ENCODE peak calls at places on chromosomes 6 and 20, in six cellular contexts. One of them, this sample, is unnamed.

GRCh38 chr6:33171096-33171888 is 21.0 kb downstream of the COL11A2 start:
- DNase-seq in stimulated activated CD4-positive, alpha-beta T cell treated with anti-CD3 and anti-CD28 coated beads, Interleukin-1b, Interleukin-23, amount 100 ng/mL, for 4 hours: no peak
- DNase-seq in NCI-H226: no peak
- DNase-seq in posterior cingulate gyrus: no peak
- DNase-seq in non-pigmented ciliary epithelial cell: no peak
- DNase-seq in T follicular helper cell: no peak
- DNase-seq in this sample: no peak

GRCh38 chr6:41964201-41964887 is 22.7 kb upstream of the CCND3 start:
- DNase-seq in stimulated activated CD4-positive, alpha-beta T cell treated with anti-CD3 and anti-CD28 coated beads, Interleukin-1b, Interleukin-23, amount 100 ng/mL, for 4 hours: no peak
- DNase-seq in NCI-H226: no peak
- DNase-seq in posterior cingulate gyrus: no peak
- DNase-seq in non-pigmented ciliary epithelial cell: no peak
- DNase-seq in T follicular helper cell: no peak
- DNase-seq in this sample: no peak

GRCh38 chr20:49115565-49115964 is 69.5 kb downstream of the CSE1L start:
- DNase-seq in stimulated activated CD4-positive, alpha-beta T cell treated with anti-CD3 and anti-CD28 coated beads, Interleukin-1b, Interleukin-23, amount 100 ng/mL, for 4 hours: no peak
- DNase-seq in NCI-H226: peak; percentile 13
- DNase-seq in posterior cingulate gyrus: no peak
- DNase-seq in non-pigmented ciliary epithelial cell: peak; percentile 4
- DNase-seq in T follicular helper cell: no peak
- DNase-seq in this sample: no peak

GRCh38 chr6:119444642-119445557 is 95.3 kb upstream of the MAN1A1 start:
- DNase-seq in stimulated activated CD4-positive, alpha-beta T cell treated with anti-CD3 and anti-CD28 coated beads, Interleukin-1b, Interleukin-23, amount 100 ng/mL, for 4 hours: no peak
- DNase-seq in NCI-H226: no peak
- DNase-seq in posterior cingulate gyrus: no peak
- DNase-seq in non-pigmented ciliary epithelial cell: no peak
- DNase-seq in T follicular helper cell: no peak
- DNase-seq in this sample: no peak

GRCh38 chr6:136344420-136344819 is 54.8 kb upstream of the BCLAF1 start:
- DNase-seq in stimulated activated CD4-positive, alpha-beta T cell treated with anti-CD3 and anti-CD28 coated beads, Interleukin-1b, Interleukin-23, amount 100 ng/mL, for 4 hours: no peak
- DNase-seq in NCI-H226: no peak
- DNase-seq in posterior cingulate gyrus: no peak
- DNase-seq in non-pigmented ciliary epithelial cell: peak; percentile 50
- DNase-seq in T follicular helper cell: no peak
- DNase-seq in this sample: no peak

GRCh38 chr20:44572551-44573500 is 9.6 kb upstream of the PKIG start:
- DNase-seq in stimulated activated CD4-positive, alpha-beta T cell treated with anti-CD3 and anti-CD28 coated beads, Interleukin-1b, Interleukin-23, amount 100 ng/mL, for 4 hours: no peak
- DNase-seq in NCI-H226: peak; percentile 90
- DNase-seq in posterior cingulate gyrus: peak; percentile 72
- DNase-seq in non-pigmented ciliary epithelial cell: no peak
- DNase-seq in T follicular helper cell: no peak
- DNase-seq in this sample: no peak

GRCh38 chr6:90681863-90682262 is 95.0 kb upstream of the MAP3K7 start:
- DNase-seq in stimulated activated CD4-positive, alpha-beta T cell treated with anti-CD3 and anti-CD28 coated beads, Interleukin-1b, Interleukin-23, amount 100 ng/mL, for 4 hours: no peak
- DNase-seq in NCI-H226: no peak
- DNase-seq in posterior cingulate gyrus: no peak
- DNase-seq in non-pigmented ciliary epithelial cell: no peak
- DNase-seq in T follicular helper cell: no peak
- DNase-seq in this sample: no peak

GRCh38 chr20:62080249-62080993 is 14.7 kb upstream of the TAF4 start:
- DNase-seq in stimulated activated CD4-positive, alpha-beta T cell treated with anti-CD3 and anti-CD28 coated beads, Interleukin-1b, Interleukin-23, amount 100 ng/mL, for 4 hours: no peak
- DNase-seq in NCI-H226: no peak
- DNase-seq in posterior cingulate gyrus: no peak
- DNase-seq in non-pigmented ciliary epithelial cell: no peak
- DNase-seq in T follicular helper cell: no peak
- DNase-seq in this sample: no peak

GRCh38 chr6:54003316-54003715 is 107.9 kb upstream of the MLIP start:
- DNase-seq in stimulated activated CD4-positive, alpha-beta T cell treated with anti-CD3 and anti-CD28 coated beads, Interleukin-1b, Interleukin-23, amount 100 ng/mL, for 4 hours: no peak
- DNase-seq in NCI-H226: no peak
- DNase-seq in posterior cingulate gyrus: no peak
- DNase-seq in non-pigmented ciliary epithelial cell: no peak
- DNase-seq in T follicular helper cell: no peak
- DNase-seq in this sample: no peak

GRCh38 chr6:25175216-25175615 is 104.0 kb upstream of the CARMIL1 start:
- DNase-seq in stimulated activated CD4-positive, alpha-beta T cell treated with anti-CD3 and anti-CD28 coated beads, Interleukin-1b, Interleukin-23, amount 100 ng/mL, for 4 hours: no peak
- DNase-seq in NCI-H226: peak; percentile 99
- DNase-seq in posterior cingulate gyrus: no peak
- DNase-seq in non-pigmented ciliary epithelial cell: no peak
- DNase-seq in T follicular helper cell: no peak
- DNase-seq in this sample: no peak

This sample was measured in memory B cell.